ENCODE peak calls at places on chromosomes 2 and 18, in ten cellular contexts. M, S, N, X, C, V, L, K, W and A are unnamed samples.

GRCh38 chr18:74480149-74480651 is 16.0 kb upstream of the CNDP2 start:
- DNase-seq in W (no peak), N (no peak), S (no peak), L (no peak), V (no peak), M (no peak), C (no peak), X (no peak), K (no peak), A (no peak)

GRCh38 chr2:118992740-118993391 is 50.9 kb downstream of the MARCO start:
- DNase-seq in K (no peak), L (no peak), X (no peak), S (no peak), W (no peak), M (no peak), V (no peak), C (no peak), N (no peak), A (no peak)

GRCh38 chr2:120439637-120440384 is 93.9 kb downstream of the INHBB start:
- DNase-seq in N (no peak), C (no peak), L (no peak), V (no peak), W (no peak), M (no peak), S (no peak), K (no peak), X (no peak), A (no peak)

GRCh38 chr2:187580462-187581124 is 26.4 kb upstream of the TFPI start:
- DNase-seq in M (no peak), N (peak), W (peak), X (peak), C (peak), V (peak), S (no peak), K (no peak), L (no peak), A (peak)

GRCh38 chr18:30106356-30106755 is 936.2 kb downstream of the DSC3 start:
- DNase-seq in C (peak), N (no peak), K (no peak), V (peak), W (no peak), M (no peak), S (no peak), X (peak), L (peak), A (peak)

GRCh38 chr2:61694312-61695274 is 156.4 kb upstream of the XPO1 start:
- DNase-seq in V (peak), C (peak), W (peak), K (peak), N (peak), S (peak), L (peak), M (peak), X (peak), A (peak)

GRCh38 chr2:16167471-16168426 is 227.4 kb downstream of the MYCN start:
- DNase-seq in K (no peak), S (no peak), L (peak), V (no peak), W (no peak), N (no peak), M (no peak), C (no peak), X (no peak), A (no peak)

GRCh38 chr2:11099122-11100065 is 55.9 kb upstream of the SLC66A3 start:
- DNase-seq in X (no peak), V (no peak), M (no peak), W (no peak), S (no peak), L (no peak), C (no peak), N (no peak), K (no peak), A (no peak)

GRCh38 chr2:43028188-43028587 is 198.2 kb downstream of the ZFP36L2 start:
- DNase-seq in S (no peak), N (no peak), K (no peak), V (no peak), C (no peak), X (no peak), M (no peak), L (no peak), W (no peak), A (no peak)

GRCh38 chr2:217706095-217706494 is 296.7 kb downstream of the TNS1 start:
- DNase-seq in W (no peak), V (no peak), M (no peak), K (no peak), S (no peak), L (no peak), X (no peak), C (no peak), N (no peak), A (no peak)

GRCh38 chr2:121309801-121310200 is 24.8 kb upstream of the TFCP2L1 start:
- DNase-seq in W (no peak), M (no peak), C (no peak), V (no peak), N (no peak), K (no peak), S (no peak), L (no peak), X (no peak), A (no peak)

GRCh38 chr2:31577143-31577542 is 3.6 kb downstream of the SRD5A2 start:
- DNase-seq in K (no peak), M (no peak), L (no peak), S (no peak), N (no peak), W (no peak), V (no peak), X (no peak), C (no peak), A (no peak)

GRCh38 chr2:201118957-201119848 is 3.2 kb downstream of the CFLAR start:
- DNase-seq in L (no peak), N (peak), K (no peak), M (no peak), S (no peak), C (peak), X (peak), V (peak), W (no peak), A (no peak)

GRCh38 chr18:74221081-74221480 is 70.7 kb downstream of the CYB5A start:
- DNase-seq in S (no peak), C (no peak), L (no peak), X (no peak), K (no peak), M (no peak), N (no peak), W (no peak), V (no peak), A (no peak)

GRCh38 chr2:64918220-64918886 is 70.8 kb upstream of the SLC1A4 start:
- DNase-seq in L (no peak), W (no peak), X (no peak), V (no peak), N (no peak), C (no peak), M (no peak), K (no peak), S (no peak), A (no peak)

GRCh38 chr18:70276416-70277145 is 12.3 kb upstream of the SOCS6 start:
- DNase-seq in N (no peak), X (no peak), M (no peak), V (no peak), W (no peak), L (peak), K (no peak), S (no peak), C (no peak), A (no peak)

GRCh38 chr2:188381614-188382013 is 89.9 kb downstream of the GULP1 start:
- DNase-seq in L (no peak), S (no peak), N (peak), M (no peak), C (peak), X (peak), K (no peak), V (peak), W (no peak), A (peak)

GRCh38 chr2:127225186-127225960 is 5.3 kb upstream of the CYP27C1 start:
- DNase-seq in W (peak), K (no peak), V (peak), M (no peak), S (no peak), N (peak), C (peak), X (peak), L (no peak), A (peak)

GRCh38 chr18:79953921-79954651 is 2.6 kb upstream of the SLC66A2 start:
- DNase-seq in N (no peak), W (no peak), V (no peak), L (no peak), X (no peak), C (no peak), S (no peak), M (no peak), K (no peak), A (no peak)

GRCh38 chr2:688504-689076 is 11.4 kb upstream of the TMEM18 start:
- DNase-seq in K (no peak), S (no peak), X (no peak), V (no peak), C (no peak), M (no peak), N (no peak), W (no peak), L (no peak), A (no peak)

GRCh38 chr18:34501553-34501952 is 208.5 kb upstream of the DTNA start:
- DNase-seq in W (no peak), K (no peak), S (no peak), V (no peak), L (no peak), N (no peak), C (no peak), X (no peak), M (no peak), A (no peak)

GRCh38 chr2:126586321-126586720 is 69.6 kb upstream of the GYPC start:
- DNase-seq in X (no peak), S (no peak), V (no peak), K (no peak), N (no peak), L (no peak), M (no peak), W (no peak), C (no peak), A (no peak)

GRCh38 chr18:40355701-40356100 is 1599.3 kb upstream of the PIK3C3 start:
- DNase-seq in N (peak), M (no peak), X (no peak), V (peak), S (no peak), L (no peak), K (no peak), W (peak), C (peak), A (no peak)

GRCh38 chr18:37944871-37945270 is 379.3 kb upstream of the CELF4 start:
- DNase-seq in V (no peak), M (no peak), L (no peak), K (no peak), N (no peak), X (no peak), W (no peak), S (no peak), C (no peak), A (no peak)